ENCODE peak calls at places on chromosomes 6 and 20, in eight cellular contexts. B is activated CD4-positive, CD25-positive, alpha-beta regulatory T cell treated with anti-CD3 and anti-CD28 coated beads, Interleukin-2, amount 50 U/mL, for 16 hours; Q is hypothalamus; O is small intestine; H is Kasumi-1; D is COR-L47; Z is stimulated activated CD4-positive, alpha-beta T cell treated with anti-CD3 and anti-CD28 coated beads, Interleukin-4, amount 100 ng/mL, for 24 hours; S is mesenchymal stem cell. Y is an unnamed sample.

GRCh38 chr6:167324111-167324510 is 775 bp upstream of the TTLL2 start:
- DNase-seq in B (no peak), Q (no peak), O (no peak), H (no peak), D (no peak), Z (no peak), S (no peak), Y (no peak)

GRCh38 chr6:165615629-165616028 is 47.4 kb downstream of the PDE10A start:
- DNase-seq in B (no peak), Q (no peak), O (no peak), H (no peak), D (no peak), Z (no peak), S (peak), Y (no peak)

GRCh38 chr20:45611054-45611453 is 18.5 kb upstream of the WFDC10A start:
- DNase-seq in B (no peak), Q (no peak), O (no peak), H (peak), D (no peak), Z (peak), S (peak), Y (no peak)

GRCh38 chr20:35091808-35092523 is 641 bp downstream of the TRPC4AP start:
- DNase-seq in B (no peak), Q (no peak), O (peak), H (peak), D (peak), Z (peak), S (peak), Y (no peak)

GRCh38 chr6:21840428-21840827 is 246.9 kb downstream of the SOX4 start:
- DNase-seq in B (no peak), Q (no peak), O (no peak), H (peak), D (no peak), Z (no peak), S (peak), Y (no peak)

GRCh38 chr6:168150551-168151444 is 71.8 kb upstream of the FRMD1 start:
- DNase-seq in B (no peak), Q (no peak), O (peak), H (no peak), D (no peak), Z (no peak), S (no peak), Y (peak)

GRCh38 chr6:94478178-94479140 is 1059.1 kb upstream of the EPHA7 start:
- DNase-seq in B (no peak), Q (no peak), O (no peak), H (peak), D (no peak), Z (no peak), S (no peak), Y (no peak)

GRCh38 chr20:49405062-49405683 is 77.3 kb downstream of the KCNB1 start:
- DNase-seq in B (no peak), Q (no peak), O (no peak), H (no peak), D (peak), Z (no peak), S (no peak), Y (no peak)

GRCh38 chr20:12998046-12998445 is 10.7 kb upstream of the SPTLC3 start:
- DNase-seq in B (no peak), Q (no peak), O (no peak), H (no peak), D (no peak), Z (no peak), S (no peak), Y (no peak)

GRCh38 chr6:107620736-107621135 is 130.8 kb downstream of the SOBP start:
- DNase-seq in B (no peak), Q (no peak), O (peak), H (no peak), D (no peak), Z (no peak), S (no peak), Y (no peak)

GRCh38 chr6:42099340-42100028 is 42.9 kb downstream of the C6orf132 start:
- DNase-seq in B (no peak), Q (no peak), O (peak), H (no peak), D (no peak), Z (peak), S (peak), Y (no peak)

GRCh38 chr6:149924206-149924932 is 1.4 kb upstream of the RAET1G start:
- DNase-seq in B (no peak), Q (no peak), O (no peak), H (no peak), D (no peak), Z (no peak), S (no peak), Y (no peak)

GRCh38 chr6:1059596-1059995 is 252.3 kb upstream of the FOXQ1 start:
- DNase-seq in B (no peak), Q (no peak), O (no peak), H (no peak), D (no peak), Z (no peak), S (no peak), Y (no peak)

GRCh38 chr20:48294942-48295341 is 509.7 kb upstream of the SULF2 start:
- DNase-seq in B (no peak), Q (no peak), O (no peak), H (no peak), D (no peak), Z (no peak), S (peak), Y (no peak)

GRCh38 chr6:22470454-22471368 is 98.7 kb upstream of the HDGFL1 start:
- DNase-seq in B (no peak), Q (no peak), O (peak), H (no peak), D (peak), Z (no peak), S (no peak), Y (no peak)

GRCh38 chr6:13355043-13355945 is 27.0 kb upstream of the TBC1D7 start:
- DNase-seq in B (no peak), Q (no peak), O (peak), H (peak), D (no peak), Z (peak), S (peak), Y (no peak)

GRCh38 chr6:70413829-70414494 is 654 bp downstream of the FAM135A start:
- DNase-seq in B (no peak), Q (peak), O (no peak), H (peak), D (no peak), Z (peak), S (peak), Y (no peak)

GRCh38 chr6:36964349-36964748 is 9.8 kb downstream of the PI16 start:
- DNase-seq in B (no peak), Q (no peak), O (no peak), H (no peak), D (no peak), Z (no peak), S (no peak), Y (no peak)

GRCh38 chr6:157054531-157054979 is 268.8 kb downstream of the TMEM242 start:
- DNase-seq in B (no peak), Q (no peak), O (peak), H (peak), D (no peak), Z (peak), S (no peak), Y (no peak)

GRCh38 chr6:170542031-170542719 is 10.9 kb downstream of the PSMB1 start:
- DNase-seq in B (no peak), Q (no peak), O (no peak), H (no peak), D (no peak), Z (no peak), S (peak), Y (no peak)

GRCh38 chr6:29948277-29948676 is 5.9 kb downstream of the HLA-A start:
- DNase-seq in B (no peak), Q (no peak), O (no peak), H (no peak), D (no peak), Z (no peak), S (no peak), Y (no peak)

GRCh38 chr6:145895802-145896201 is 68.4 kb downstream of the SHPRH start:
- DNase-seq in B (no peak), Q (no peak), O (no peak), H (peak), D (no peak), Z (no peak), S (peak), Y (no peak)

GRCh38 chr6:52635049-52635577 is 35.8 kb upstream of the TMEM14A start:
- DNase-seq in B (no peak), Q (no peak), O (no peak), H (no peak), D (no peak), Z (no peak), S (peak), Y (no peak)

GRCh38 chr6:149318581-149319286 is 1.2 kb downstream of the TAB2 start:
- DNase-seq in B (no peak), Q (peak), O (peak), H (no peak), D (no peak), Z (peak), S (peak), Y (no peak)

GRCh38 chr20:50218987-50219435 is 28.4 kb downstream of the CEBPB start:
- DNase-seq in B (no peak), Q (no peak), O (no peak), H (no peak), D (no peak), Z (no peak), S (no peak), Y (no peak)

GRCh38 chr6:138410972-138411667 is 7.1 kb downstream of the HEBP2 start:
- DNase-seq in B (no peak), Q (no peak), O (no peak), H (no peak), D (no peak), Z (no peak), S (peak), Y (no peak)

GRCh38 chr20:13717631-13718044 is 67.1 kb downstream of the ESF1 start:
- DNase-seq in B (no peak), Q (no peak), O (no peak), H (no peak), D (no peak), Z (no peak), S (no peak), Y (no peak)

GRCh38 chr6:72787521-72788031 is 165.7 kb downstream of the KCNQ5 start:
- DNase-seq in B (no peak), Q (no peak), O (no peak), H (no peak), D (no peak), Z (no peak), S (peak), Y (no peak)

GRCh38 chr6:148934534-148934933 is 187.7 kb downstream of the UST start:
- DNase-seq in B (no peak), Q (no peak), O (no peak), H (peak), D (no peak), Z (no peak), S (peak), Y (no peak)

GRCh38 chr6:158011980-158012566 is 30.4 kb downstream of the SYNJ2 start:
- DNase-seq in B (no peak), Q (no peak), O (no peak), H (no peak), D (no peak), Z (no peak), S (no peak), Y (no peak)

GRCh38 chr6:162854228-162854627 is 126.5 kb downstream of the PACRG start:
- DNase-seq in B (no peak), Q (no peak), O (no peak), H (no peak), D (no peak), Z (no peak), S (no peak), Y (no peak)

GRCh38 chr20:44692932-44693476 is 22.2 kb upstream of the CCN5 start:
- DNase-seq in B (no peak), Q (no peak), O (peak), H (no peak), D (no peak), Z (no peak), S (peak), Y (no peak)

GRCh38 chr6:132614554-132614953 is 9.5 kb downstream of the TAAR2 start:
- DNase-seq in B (no peak), Q (no peak), O (peak), H (no peak), D (no peak), Z (no peak), S (no peak), Y (no peak)

GRCh38 chr20:61969806-61970205 is 95.9 kb downstream of the TAF4 start:
- DNase-seq in B (no peak), Q (no peak), O (no peak), H (no peak), D (no peak), Z (no peak), S (no peak), Y (no peak)

Y was measured in neural crest cell.